ENCODE peak calls at places on chromosome 16, in six cellular contexts. P is AG04450, B is mammary epithelial cell, W is PC-3, Y is ascending aorta, I is PC-9. R is an unnamed sample.

GRCh38 chr16:28925386-28926228 is 569 bp upstream of the RABEP2 start:
- DNase-seq in P (no peak), B (peak), W (peak), Y (peak), I (peak), R (peak)

GRCh38 chr16:23254338-23254737 is 47.8 kb upstream of the SCNN1B start:
- DNase-seq in P (no peak), B (peak), W (peak), Y (no peak), I (peak), R (no peak)

GRCh38 chr16:19116711-19117449 is 3.1 kb downstream of the ITPRIPL2 start:
- DNase-seq in P (no peak), B (peak), W (no peak), Y (no peak), I (peak), R (peak)

GRCh38 chr16:9092282-9092962 is 978 bp downstream of the HAPSTR1 start:
- DNase-seq in P (no peak), B (no peak), W (no peak), Y (no peak), I (no peak), R (no peak)

GRCh38 chr16:69553332-69553731 is 12.4 kb upstream of the NFAT5 start:
- DNase-seq in P (no peak), B (no peak), W (no peak), Y (no peak), I (no peak), R (no peak)

GRCh38 chr16:81374514-81374913 is 59.8 kb downstream of the GAN start:
- DNase-seq in P (no peak), B (no peak), W (no peak), Y (no peak), I (no peak), R (no peak)

GRCh38 chr16:88703486-88704309 is 2.5 kb downstream of the RNF166 start:
- DNase-seq in P (no peak), B (no peak), W (no peak), Y (no peak), I (no peak), R (no peak)

GRCh38 chr16:3029499-3030127 is 5.8 kb downstream of the THOC6 start:
- DNase-seq in P (no peak), B (no peak), W (no peak), Y (no peak), I (no peak), R (no peak)

GRCh38 chr16:85507342-85507741 is 105.8 kb upstream of the GSE1 start:
- DNase-seq in P (no peak), B (no peak), W (no peak), Y (no peak), I (no peak), R (no peak)

GRCh38 chr16:85825326-85825725 is 25.8 kb downstream of the COX4I1 start:
- DNase-seq in P (no peak), B (no peak), W (no peak), Y (no peak), I (no peak), R (no peak)

GRCh38 chr16:62041401-62041800 is 5.2 kb upstream of the CDH8 start:
- DNase-seq in P (no peak), B (peak), W (peak), Y (no peak), I (no peak), R (no peak)

GRCh38 chr16:68376590-68376989 is 65.8 kb downstream of the PRMT7 start:
- DNase-seq in P (no peak), B (no peak), W (no peak), Y (no peak), I (no peak), R (no peak)

GRCh38 chr16:14667347-14668266 is 26.5 kb downstream of the PLA2G10 start:
- DNase-seq in P (no peak), B (no peak), W (no peak), Y (no peak), I (no peak), R (no peak)

GRCh38 chr16:30494028-30494427 is 21.5 kb downstream of the ITGAL start:
- DNase-seq in P (no peak), B (no peak), W (no peak), Y (no peak), I (no peak), R (no peak)

GRCh38 chr16:46789499-46790414 is 41.2 kb downstream of the C16orf87 start:
- DNase-seq in P (no peak), B (peak), W (peak), Y (peak), I (no peak), R (peak)

GRCh38 chr16:28277537-28278388 is 14.6 kb upstream of the SBK1 start:
- DNase-seq in P (peak), B (peak), W (peak), Y (peak), I (peak), R (no peak)

GRCh38 chr16:85380905-85381737 is 232.0 kb upstream of the GSE1 start:
- DNase-seq in P (no peak), B (no peak), W (no peak), Y (no peak), I (no peak), R (no peak)

GRCh38 chr16:53018834-53019416 is 33.8 kb downstream of the CHD9NB start:
- DNase-seq in P (no peak), B (no peak), W (no peak), Y (no peak), I (no peak), R (no peak)

GRCh38 chr16:30896203-30896889 is at the start of gene CTF1:
- DNase-seq in P (peak), B (peak), W (peak), Y (peak), I (peak), R (peak)

GRCh38 chr16:58661199-58661830 is 23.3 kb downstream of the SLC38A7 start:
- DNase-seq in P (peak), B (peak), W (peak), Y (peak), I (peak), R (peak)

GRCh38 chr16:24887472-24887871 is 41.7 kb downstream of the SLC5A11 start:
- DNase-seq in P (no peak), B (no peak), W (no peak), Y (no peak), I (no peak), R (no peak)
- H3K27ac ChIP-seq in P (no peak), B (no peak), W (no peak), Y (no peak), I (no peak), R (no peak)

GRCh38 chr16:64543401-64543800 is 578.5 kb downstream of the CDH11 start:
- DNase-seq in P (no peak), B (no peak), W (no peak), Y (no peak), I (no peak), R (no peak)
- TF ChIP-seq CTCF in P (no peak), B (no peak), W (no peak), Y (no peak), I (no peak), R (no peak)

GRCh38 chr16:63890723-63891122 is 1231.1 kb downstream of the CDH11 start:
- DNase-seq in P (no peak), B (no peak), W (no peak), Y (no peak), I (no peak), R (no peak)

GRCh38 chr16:63890072-63890471 is 1231.8 kb downstream of the CDH11 start:
- DNase-seq in P (no peak), B (peak), W (peak), Y (no peak), I (no peak), R (peak)
- H3K27ac ChIP-seq in P (no peak), B (no peak), W (no peak), Y (no peak), I (no peak), R (no peak)

DNA sequence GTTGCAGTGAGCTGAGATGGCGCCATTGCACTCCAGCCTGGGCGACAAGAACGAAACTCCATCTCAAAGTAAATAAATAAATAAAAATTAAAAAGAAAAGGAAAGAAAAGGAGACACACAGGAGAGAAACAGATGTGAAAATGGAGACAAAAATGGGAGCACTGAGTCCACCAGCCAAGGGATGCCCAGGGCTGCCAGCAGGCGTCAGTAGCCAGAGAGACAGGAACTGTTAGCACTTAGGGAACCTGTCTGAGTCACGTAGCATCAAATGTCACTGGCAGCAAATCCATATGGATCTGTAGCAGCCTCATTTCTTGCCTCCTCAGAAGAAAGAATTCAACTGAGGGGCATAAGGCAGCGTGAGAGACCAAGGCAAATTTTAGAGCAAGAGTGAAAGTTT is 79.7 kb downstream of the CYLD start:
- DNase-seq in P (no peak), B (no peak), W (peak), Y (no peak), I (no peak), R (no peak)
- TF ChIP-seq CTCF in P (peak), B (peak), W (peak), Y (no peak), I (no peak), R (peak)